ENCODE peak calls at places on chromosomes 3 and 15, in nine cellular contexts. N, Y, E, C, J, H, I, D and R are unnamed samples.

GRCh38 chr15:89912145-89912673 is 543 bp downstream of the ARPIN start:
- DNase-seq in C (no peak), N (no peak), E (peak), Y (peak), H (no peak), J (no peak), D (no peak), I (no peak), R (peak)

GRCh38 chr15:43317566-43318184 is 12.7 kb downstream of the LCMT2 start:
- DNase-seq in Y (no peak), I (no peak), D (no peak), H (no peak), E (no peak), N (no peak), C (no peak), J (no peak), R (no peak)

GRCh38 chr3:129016725-129017530 is 15.8 kb downstream of the EFCC1 start:
- DNase-seq in I (peak), D (peak), E (no peak), Y (no peak), J (no peak), H (no peak), C (no peak), N (no peak), R (no peak)

GRCh38 chr3:154105218-154105975 is 15.8 kb upstream of the ARHGEF26 start:
- DNase-seq in J (no peak), H (no peak), I (no peak), E (no peak), N (no peak), D (peak), C (no peak), Y (no peak), R (no peak)

GRCh38 chr15:63880744-63881143 is 47.0 kb upstream of the HERC1 start:
- DNase-seq in I (no peak), C (no peak), J (no peak), D (peak), H (no peak), Y (no peak), N (no peak), E (no peak), R (no peak)

GRCh38 chr3:64163755-64164148 is 61.5 kb downstream of the PRICKLE2 start:
- DNase-seq in D (peak), H (no peak), Y (no peak), E (no peak), J (no peak), C (no peak), I (no peak), N (no peak), R (no peak)

GRCh38 chr3:188152660-188153497 is 1.1 kb upstream of the LPP start:
- DNase-seq in H (no peak), N (no peak), D (peak), I (peak), C (no peak), E (peak), Y (peak), J (no peak), R (peak)

GRCh38 chr15:68829068-68829467 is 8.4 kb upstream of the ANP32A start:
- DNase-seq in Y (no peak), J (no peak), C (no peak), N (no peak), D (no peak), H (no peak), E (no peak), I (peak), R (no peak)

GRCh38 chr3:65144791-65145355 is 457.1 kb upstream of the ADAMTS9 start:
- DNase-seq in I (no peak), D (peak), E (no peak), N (no peak), Y (no peak), C (no peak), J (no peak), H (no peak), R (no peak)

GRCh38 chr15:95655089-95655488 is 675.4 kb upstream of the NR2F2 start:
- DNase-seq in J (no peak), D (peak), E (no peak), N (no peak), Y (no peak), H (no peak), C (no peak), I (no peak), R (no peak)

GRCh38 chr15:56919708-56920637 is 1.5 kb downstream of the TCF12 start:
- DNase-seq in H (no peak), D (peak), I (peak), Y (no peak), N (no peak), C (peak), E (peak), J (no peak), R (peak)

GRCh38 chr3:96712792-96713191 is 101.6 kb upstream of the EPHA6 start:
- DNase-seq in H (no peak), I (no peak), E (no peak), C (no peak), N (no peak), D (no peak), J (no peak), Y (no peak), R (no peak)

GRCh38 chr15:42056934-42057743 is 36.3 kb upstream of the PLA2G4E start:
- DNase-seq in N (peak), D (peak), I (peak), C (peak), Y (peak), E (peak), J (peak), H (peak), R (peak)

GRCh38 chr15:98858610-98859023 is 149.0 kb downstream of the PGPEP1L start:
- DNase-seq in Y (no peak), D (no peak), I (no peak), H (no peak), N (no peak), E (no peak), J (no peak), C (no peak), R (no peak)

GRCh38 chr3:101223016-101223415 is 97.4 kb downstream of the IMPG2 start:
- DNase-seq in N (no peak), H (no peak), I (no peak), E (no peak), J (no peak), Y (no peak), D (no peak), C (no peak), R (no peak)

DNA sequence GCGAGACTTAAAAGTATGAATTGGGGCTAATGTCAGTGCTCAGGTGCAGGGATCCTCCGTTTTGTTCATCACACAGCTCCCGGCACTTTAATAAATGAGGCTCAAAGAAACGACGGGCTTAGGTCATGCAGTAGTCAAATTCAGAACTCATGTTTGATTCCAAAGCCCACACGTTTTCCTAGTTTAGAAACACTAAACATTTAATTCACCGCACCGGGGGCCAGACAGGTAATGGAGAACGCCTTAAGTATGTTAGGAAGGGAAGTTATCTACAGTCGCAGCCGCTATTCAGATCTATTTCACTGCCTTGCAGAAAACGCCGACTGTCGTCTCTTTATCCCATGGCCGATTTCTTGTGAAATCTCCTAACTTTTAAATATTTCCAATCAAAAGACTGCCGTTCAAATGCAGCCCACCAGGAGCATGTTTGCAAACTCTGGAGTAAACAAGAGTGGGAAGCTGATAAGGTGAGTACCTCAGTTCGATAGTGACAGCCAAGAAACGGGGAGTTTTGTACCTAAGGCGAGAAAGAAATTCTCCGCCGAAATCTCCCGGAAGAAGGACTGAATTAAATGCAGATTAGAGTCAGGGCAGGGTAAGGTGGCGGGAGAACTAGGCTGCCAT is 569 bp downstream of the HIGD2B start:
- DNase-seq in J (peak), H (no peak), Y (peak), I (peak), E (no peak), D (peak), C (no peak), N (no peak), R (no peak)
- TF ChIP-seq CTCF in J (no peak), H (no peak), Y (peak), I (no peak), E (peak), D (no peak), C (no peak), N (no peak), R (peak)

GRCh38 chr3:171374260-171374659 is 85.9 kb downstream of the TNIK start:
- DNase-seq in I (no peak), N (no peak), Y (no peak), D (peak), C (no peak), E (no peak), J (no peak), H (no peak), R (no peak)
- TF ChIP-seq CTCF in I (no peak), N (no peak), Y (no peak), D (no peak), C (no peak), E (no peak), J (no peak), H (no peak), R (no peak)

GRCh38 chr3:94525039-94525438 is 462.2 kb downstream of the NSUN3 start:
- DNase-seq in N (no peak), E (peak), Y (peak), D (peak), I (no peak), J (no peak), C (no peak), H (no peak), R (peak)
- TF ChIP-seq CTCF in N (peak), E (peak), Y (peak), D (peak), I (no peak), J (no peak), C (peak), H (no peak), R (peak)

DNA sequence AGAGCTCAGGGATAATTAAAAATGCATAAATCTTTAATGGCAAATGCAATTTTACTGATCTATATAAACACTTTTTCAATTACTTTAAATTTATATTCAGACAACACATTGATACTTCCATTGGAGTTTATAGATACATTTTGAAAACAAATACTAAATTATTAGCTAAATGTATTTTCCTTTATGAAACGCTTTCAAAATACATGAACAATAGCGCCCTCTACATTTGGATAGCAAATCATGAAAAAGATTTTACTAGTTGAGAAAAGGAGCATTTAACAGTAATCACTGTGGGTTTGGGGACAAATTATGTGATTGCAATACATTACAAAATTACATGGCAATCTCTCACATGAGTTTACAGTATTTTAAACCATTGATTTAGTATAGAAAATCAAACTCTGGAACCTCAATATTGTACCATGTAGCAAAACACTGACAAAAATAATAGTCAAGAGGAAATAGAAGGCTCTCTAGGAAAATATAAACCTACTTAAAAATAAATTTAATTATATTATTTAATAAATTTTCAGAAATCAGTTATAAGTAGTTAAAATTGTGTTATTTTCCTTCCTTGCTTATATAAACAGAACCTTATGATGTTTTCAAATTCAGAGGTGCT is 207.9 kb downstream of the ZIC1 start:
- DNase-seq in I (no peak), N (no peak), Y (no peak), E (no peak), D (peak), H (no peak), J (no peak), C (no peak), R (no peak)
- TF ChIP-seq CTCF in I (peak), N (peak), Y (peak), E (peak), D (peak), H (no peak), J (no peak), C (peak), R (peak)

GRCh38 chr3:44814751-44815150 is 47.0 kb upstream of the TMEM42 start:
- DNase-seq in J (no peak), E (no peak), I (no peak), D (no peak), C (no peak), H (no peak), N (no peak), Y (no peak), R (no peak)
- TF ChIP-seq CTCF in J (no peak), E (no peak), I (no peak), D (no peak), C (no peak), H (no peak), N (no peak), Y (no peak), R (no peak)

DNA sequence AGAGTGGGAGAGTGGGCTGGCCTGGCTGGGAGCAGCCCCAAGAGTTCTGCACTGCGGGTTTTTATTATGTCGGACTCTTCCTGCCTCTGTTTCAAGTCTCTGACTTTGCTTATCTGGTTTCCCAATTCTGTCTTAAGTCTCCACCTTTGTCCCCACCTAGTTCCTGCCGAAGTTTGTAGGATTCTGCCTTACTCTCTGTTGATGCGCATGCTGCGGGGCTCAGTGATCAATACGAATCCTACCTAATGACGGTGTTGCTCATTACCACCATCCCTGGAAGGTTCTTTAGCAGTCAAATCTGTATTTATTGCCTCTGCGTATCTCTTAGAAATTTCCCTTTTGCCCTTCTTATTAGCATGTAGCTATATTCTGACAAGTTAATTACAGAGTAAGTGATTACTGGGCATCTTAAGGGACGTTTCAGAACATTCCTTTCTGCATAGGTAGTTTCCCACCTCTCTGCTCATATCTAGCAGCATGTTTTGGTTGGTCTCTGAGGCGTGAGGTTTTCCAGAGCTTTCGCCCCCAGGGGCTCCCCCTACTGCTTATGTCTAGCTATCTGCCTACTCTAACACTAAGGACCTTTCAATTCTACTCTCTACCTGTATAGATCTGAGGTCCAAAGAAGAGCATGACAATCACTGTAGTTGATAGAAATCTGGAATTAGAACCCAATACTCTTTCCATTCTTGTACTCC is 236.0 kb upstream of the EIF1B start:
- DNase-seq in H (no peak), D (no peak), N (no peak), I (no peak), E (peak), J (no peak), Y (no peak), C (no peak), R (no peak)
- TF ChIP-seq CTCF in H (no peak), D (no peak), N (no peak), I (no peak), E (peak), J (no peak), Y (no peak), C (peak), R (no peak)

DNA sequence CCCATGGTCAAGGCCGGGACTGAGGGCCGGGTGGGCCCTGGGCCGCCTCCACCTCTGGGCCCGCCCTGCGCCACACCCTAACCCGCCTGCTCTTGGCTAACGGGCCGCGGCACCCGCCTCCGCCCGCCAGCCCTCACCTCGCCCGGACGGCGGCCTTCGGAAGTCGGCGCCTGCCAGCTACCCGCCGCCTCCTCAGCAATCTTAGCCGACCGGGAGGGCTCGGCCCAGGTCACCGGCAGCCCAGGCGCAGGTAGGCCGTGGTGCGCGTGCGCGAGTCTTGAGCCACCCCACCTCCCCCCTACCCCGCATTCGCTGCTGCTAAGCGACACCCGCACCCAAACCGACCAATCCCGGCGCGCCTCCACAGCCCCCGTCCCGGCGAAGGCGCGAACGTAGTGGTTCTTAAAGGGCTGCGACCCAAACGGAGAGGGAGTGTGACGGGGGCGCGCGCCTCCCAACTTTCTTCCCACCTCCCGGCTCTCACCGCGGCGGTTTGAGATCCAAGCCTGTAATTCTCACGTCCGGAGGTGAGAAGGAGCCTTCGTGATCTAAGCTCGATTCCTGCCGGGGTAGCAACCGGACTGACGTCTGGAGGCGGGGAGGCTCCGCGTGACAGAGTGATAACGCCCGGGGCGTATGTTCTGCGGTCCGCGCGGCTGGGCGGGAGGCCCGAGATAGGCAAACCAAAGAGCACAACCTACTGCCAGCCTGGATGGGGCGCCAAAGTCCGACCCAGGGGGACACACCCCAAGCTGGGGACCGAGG is at the start of gene SEC22C:
- DNase-seq in E (peak), N (peak), J (peak), H (peak), I (peak), D (peak), C (no peak), Y (peak), R (peak)
- TF ChIP-seq CTCF in E (peak), N (peak), J (peak), H (no peak), I (no peak), D (peak), C (no peak), Y (no peak), R (no peak)